ENCODE peak calls at places on chromosomes 1 and 21, in five cellular contexts. Y is psoas muscle; M is CD4-positive, alpha-beta memory T cell; X is coronary artery; K is AG04450. J is an unnamed sample.

GRCh38 chr1:63575340-63575826 is 17.8 kb upstream of the PGM1 start:
- DNase-seq in Y (no peak), M (peak), X (no peak), K (no peak), J (no peak)

GRCh38 chr1:86227026-86227425 is 70.5 kb upstream of the COL24A1 start:
- DNase-seq in Y (no peak), M (no peak), X (no peak), K (no peak), J (no peak)

GRCh38 chr1:17520041-17520440 is 19.5 kb upstream of the ARHGEF10L start:
- DNase-seq in Y (no peak), M (no peak), X (no peak), K (no peak), J (no peak)

GRCh38 chr1:153572569-153573015 is 6.9 kb upstream of the S100A2 start:
- DNase-seq in Y (peak), M (peak), X (peak), K (no peak), J (peak)

GRCh38 chr1:222543817-222544216 is 4.1 kb downstream of the HHIPL2 start:
- DNase-seq in Y (no peak), M (no peak), X (no peak), K (no peak), J (no peak)

GRCh38 chr1:203692565-203693470 is 66.2 kb downstream of the ATP2B4 start:
- DNase-seq in Y (peak), M (no peak), X (peak), K (peak), J (peak)

GRCh38 chr1:223212441-223212840 is 69.4 kb upstream of the TLR5 start:
- DNase-seq in Y (no peak), M (no peak), X (no peak), K (no peak), J (no peak)

GRCh38 chr1:212814548-212814947 is 22.9 kb downstream of the TATDN3 start:
- DNase-seq in Y (no peak), M (no peak), X (no peak), K (no peak), J (no peak)

GRCh38 chr1:205237526-205238484 is 10.1 kb downstream of the TMCC2 start:
- DNase-seq in Y (no peak), M (no peak), X (no peak), K (no peak), J (peak)

GRCh38 chr1:226749467-226749866 is 10.4 kb upstream of the ITPKB start:
- DNase-seq in Y (no peak), M (no peak), X (no peak), K (no peak), J (no peak)

GRCh38 chr1:77282866-77283539 is 1.2 kb downstream of the AK5 start:
- DNase-seq in Y (peak), M (peak), X (no peak), K (no peak), J (peak)

DNA sequence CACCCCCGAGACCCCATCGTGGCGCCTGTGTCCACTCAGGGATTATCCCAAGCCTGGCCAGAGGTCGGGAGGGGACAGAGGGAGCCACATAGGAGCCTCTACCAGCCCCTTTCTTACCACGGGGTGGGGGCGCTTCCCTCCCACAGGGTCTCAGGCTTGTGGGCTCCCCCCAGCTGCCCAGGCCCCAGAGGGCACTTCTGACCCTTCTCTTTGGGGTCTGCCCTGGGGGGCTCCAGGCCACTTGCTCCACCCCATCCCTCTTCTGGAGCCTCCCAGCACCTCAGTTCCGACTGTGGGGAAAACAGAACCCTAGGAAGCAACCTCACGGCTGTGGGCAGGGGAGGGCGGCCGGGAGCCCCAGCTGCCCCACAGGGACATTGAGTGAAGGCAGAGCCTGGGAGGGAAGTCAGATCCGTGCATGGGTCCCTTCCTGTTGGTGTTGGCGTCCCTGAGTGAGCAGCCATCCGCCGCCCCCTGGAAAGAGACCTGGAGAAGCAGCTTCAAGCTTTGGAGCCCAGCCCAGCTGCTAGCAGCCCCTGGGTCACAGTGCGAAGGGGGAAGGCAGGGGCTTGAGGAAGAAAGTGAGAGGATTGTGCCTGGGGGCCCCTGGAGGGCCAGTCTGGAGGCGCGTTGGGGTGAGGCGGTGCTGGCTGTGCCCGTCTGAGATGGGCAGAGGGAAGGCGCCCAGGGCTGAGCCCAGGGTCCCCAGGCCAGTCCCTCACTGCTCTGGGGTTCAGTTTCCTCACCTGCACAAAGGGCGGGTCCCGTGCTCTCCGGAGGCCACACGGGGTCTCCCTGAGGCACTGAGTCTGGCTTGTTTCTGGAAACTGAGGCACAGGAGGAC is 22.1 kb downstream of the RRP1 start:
- DNase-seq in Y (no peak), M (no peak), X (no peak), K (no peak), J (no peak)
- H3K27ac ChIP-seq in Y (no peak), M (no peak), X (no peak), K (no peak), J (no peak)

DNA sequence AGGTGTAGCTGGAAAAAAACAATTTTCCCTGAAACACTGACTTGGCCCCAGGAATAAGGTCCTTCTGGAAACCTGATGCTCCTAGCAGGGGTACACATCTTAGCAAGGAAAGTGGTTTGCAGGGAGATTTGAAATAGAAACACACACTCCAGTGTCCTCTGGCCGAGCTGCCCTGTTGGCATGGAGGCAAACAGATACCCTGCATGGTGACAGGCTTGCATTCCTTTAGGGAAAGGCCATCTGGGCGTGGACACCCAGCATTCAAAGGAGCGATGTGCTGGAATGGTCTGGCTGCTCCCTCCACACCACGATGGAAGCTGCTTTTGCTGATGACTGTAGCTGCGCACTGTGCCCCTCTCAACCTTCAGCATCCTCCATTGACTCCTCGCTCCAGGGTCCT is 41.5 kb upstream of the BCAR3 start:
- DNase-seq in Y (no peak), M (no peak), X (no peak), K (no peak), J (no peak)
- H3K27ac ChIP-seq in Y (no peak), M (no peak), X (no peak), K (no peak), J (no peak)

GRCh38 chr1:61053712-61054608 is 28.4 kb upstream of the NFIA start:
- DNase-seq in Y (peak), M (no peak), X (no peak), K (no peak), J (peak)
- H3K27ac ChIP-seq in Y (peak), M (no peak), X (peak), K (no peak), J (peak)

GRCh38 chr1:207499573-207499972 is 3.6 kb downstream of the CR1 start:
- DNase-seq in Y (peak), M (peak), X (no peak), K (peak), J (peak)
- H3K27ac ChIP-seq in Y (no peak), M (no peak), X (no peak), K (no peak), J (no peak)

GRCh38 chr1:151923422-151923821 is 14.1 kb upstream of the THEM4 start:
- DNase-seq in Y (no peak), M (no peak), X (no peak), K (no peak), J (no peak)
- H3K27ac ChIP-seq in Y (no peak), M (no peak), X (no peak), K (no peak), J (no peak)

GRCh38 chr1:12172959-12173358 is 6.2 kb downstream of the TNFRSF1B start:
- DNase-seq in Y (no peak), M (no peak), X (no peak), K (no peak), J (no peak)
- H3K27ac ChIP-seq in Y (peak), M (peak), X (peak), K (no peak), J (no peak)

GRCh38 chr1:92926873-92927272 is 34.4 kb downstream of the DIPK1A start:
- DNase-seq in Y (no peak), M (no peak), X (no peak), K (no peak), J (no peak)

GRCh38 chr1:92921031-92922023 is 39.9 kb downstream of the DIPK1A start:
- DNase-seq in Y (no peak), M (no peak), X (no peak), K (no peak), J (no peak)

GRCh38 chr1:92923664-92924063 is 37.6 kb downstream of the DIPK1A start:
- DNase-seq in Y (no peak), M (no peak), X (no peak), K (no peak), J (no peak)

GRCh38 chr1:92924501-92924900 is 36.8 kb downstream of the DIPK1A start:
- DNase-seq in Y (no peak), M (no peak), X (no peak), K (no peak), J (no peak)

DNA sequence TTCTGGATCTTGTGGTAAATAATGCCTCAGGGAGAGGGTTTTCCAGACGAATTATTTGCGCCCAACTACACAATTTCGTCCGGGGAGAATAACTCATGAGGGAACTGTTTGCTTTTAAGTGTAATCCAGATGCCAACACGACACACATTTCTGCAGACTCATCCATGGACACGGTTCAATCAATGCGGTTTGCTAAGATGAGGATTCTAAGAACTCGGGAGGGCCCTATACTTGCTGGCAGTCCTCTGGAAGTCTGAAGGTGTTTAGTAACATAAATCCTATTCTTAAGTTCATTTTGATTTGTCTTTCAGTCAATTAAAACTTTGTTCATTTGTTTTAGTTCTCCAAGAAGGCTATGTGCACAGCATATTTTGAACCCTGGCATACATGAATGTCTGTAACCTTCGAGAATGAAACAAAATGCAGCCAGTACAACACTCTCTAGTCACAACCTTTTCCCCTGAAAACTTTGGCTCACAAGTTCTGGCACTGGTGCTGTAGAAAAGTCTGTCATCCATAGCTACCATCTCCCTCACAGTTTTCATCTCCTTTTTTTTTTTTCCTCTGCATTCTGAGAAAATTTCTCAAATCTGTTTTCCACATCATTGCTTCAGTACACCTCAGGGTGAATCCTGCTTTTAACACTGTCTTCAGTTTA is 38.8 kb downstream of the DIPK1A start:
- DNase-seq in Y (no peak), M (no peak), X (no peak), K (no peak), J (no peak)
- H3K27ac ChIP-seq in Y (peak), M (no peak), X (no peak), K (no peak), J (no peak)

DNA sequence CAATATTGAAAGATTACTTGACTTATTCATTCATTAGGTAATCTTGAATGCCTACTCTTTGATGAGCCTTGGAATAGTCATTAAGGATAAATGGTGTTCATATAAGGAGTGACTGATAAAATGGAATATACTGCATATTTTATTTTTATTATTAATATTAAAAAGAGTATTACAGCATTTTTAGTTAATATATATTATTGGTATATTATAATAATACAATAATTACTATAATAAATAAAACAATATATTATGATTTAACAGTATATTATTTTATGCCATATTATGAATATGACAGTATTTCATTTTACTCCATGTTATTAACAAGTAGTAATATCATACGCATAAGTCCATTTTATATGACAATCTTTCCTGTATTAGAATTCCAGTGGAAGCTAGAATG is 490.8 kb upstream of the NFIA start:
- DNase-seq in Y (no peak), M (no peak), X (no peak), K (no peak), J (no peak)
- H3K27ac ChIP-seq in Y (no peak), M (no peak), X (no peak), K (no peak), J (no peak)

DNA sequence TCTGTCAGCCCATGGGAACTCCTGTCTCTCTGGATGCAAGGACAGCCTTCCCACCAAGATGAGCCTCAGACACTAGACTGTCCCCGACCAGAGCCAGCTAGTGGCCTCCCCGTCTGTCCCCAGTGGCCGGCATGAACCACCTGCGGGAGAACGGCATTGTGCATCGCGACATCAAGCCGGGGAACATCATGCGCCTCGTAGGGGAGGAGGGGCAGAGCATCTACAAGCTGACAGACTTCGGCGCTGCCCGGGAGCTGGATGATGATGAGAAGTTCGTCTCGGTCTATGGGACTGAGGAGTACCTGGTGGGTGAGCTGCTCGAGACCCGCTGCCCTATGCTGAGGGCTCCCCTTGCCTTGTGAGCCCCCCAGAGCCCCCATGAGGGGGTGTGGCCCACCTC is 5.8 kb downstream of the IKBKE start:
- DNase-seq in Y (no peak), M (no peak), X (no peak), K (no peak), J (peak)
- H3K27ac ChIP-seq in Y (no peak), M (no peak), X (no peak), K (no peak), J (no peak)

J was measured in aorta.